ENCODE peak calls at places on chromosome 2, in five cellular contexts. H is sigmoid colon, M is stomach, J is body of pancreas, L is transverse colon. W is an unnamed sample.

GRCh38 chr2:215832791-215833190 is 180.6 kb downstream of the MREG start:
- DNase-seq in H (peak; percentile 67), L (no peak), M (peak; percentile 61), J (peak; percentile 48), W (no peak)

GRCh38 chr2:201182650-201183372 is at the start of gene CASP10:
- DNase-seq in M (peak; percentile 42), H (no peak), J (peak; percentile 66), L (peak; percentile 41), W (no peak)

GRCh38 chr2:212451786-212452200 is 86.8 kb downstream of the ERBB4 start:
- DNase-seq in M (no peak), H (no peak), L (no peak), J (peak; percentile 14), W (no peak)

GRCh38 chr2:33522571-33522970 is 46.1 kb downstream of the RASGRP3 start:
- DNase-seq in J (no peak), M (no peak), H (no peak), L (no peak), W (no peak)

GRCh38 chr2:128277961-128278681 is 40.5 kb downstream of the HS6ST1 start:
- DNase-seq in M (no peak), H (peak; percentile 60), J (no peak), L (peak; percentile 22), W (no peak)

GRCh38 chr2:202113571-202114142 is 40.6 kb downstream of the KIAA2012 start:
- DNase-seq in M (no peak), L (no peak), H (no peak), J (no peak), W (no peak)

GRCh38 chr2:1656326-1656960 is 87.9 kb downstream of the PXDN start:
- DNase-seq in J (no peak), H (peak; percentile 58), M (no peak), L (peak; percentile 8), W (no peak)

GRCh38 chr2:100822587-100823248 is 2.8 kb downstream of the NPAS2 start:
- DNase-seq in M (no peak), H (no peak), L (no peak), J (peak; percentile 61), W (no peak)

GRCh38 chr2:241724259-241724974 is 10.0 kb upstream of the D2HGDH start:
- DNase-seq in L (no peak), H (no peak), M (no peak), J (no peak), W (no peak)

GRCh38 chr2:113376935-113377445 is 60.5 kb upstream of the ZNG1B start:
- DNase-seq in L (no peak), H (no peak), M (no peak), J (peak; percentile 17), W (no peak)

GRCh38 chr2:146004470-146004869 is 1484.6 kb upstream of the ZEB2 start:
- DNase-seq in L (no peak), H (no peak), M (no peak), J (no peak), W (no peak)

GRCh38 chr2:109392140-109392539 is 221.6 kb downstream of the SEPTIN10 start:
- DNase-seq in H (no peak), L (no peak), M (no peak), J (no peak), W (no peak)

GRCh38 chr2:48482313-48482712 is 47.6 kb upstream of the STON1 start:
- DNase-seq in M (no peak), H (no peak), L (no peak), J (no peak), W (no peak)

GRCh38 chr2:54471221-54471711 is 15.1 kb downstream of the SPTBN1 start:
- DNase-seq in M (no peak), J (peak; percentile 21), L (no peak), H (no peak), W (peak; percentile 78)

GRCh38 chr2:205297368-205297767 is 384.9 kb upstream of the NRP2 start:
- DNase-seq in L (no peak), J (no peak), M (no peak), H (no peak), W (no peak)

GRCh38 chr2:235066895-235067294 is 115.1 kb downstream of the SH3BP4 start:
- DNase-seq in M (no peak), L (no peak), J (no peak), H (no peak), W (no peak)

GRCh38 chr2:25098558-25099486 is 56.9 kb downstream of the EFR3B start:
- DNase-seq in J (peak; percentile 21), M (no peak), L (peak; percentile 8), H (peak; percentile 83), W (peak; percentile 51)

GRCh38 chr2:85702172-85702571 is 8.0 kb downstream of the GNLY start:
- DNase-seq in J (no peak), M (no peak), L (no peak), H (no peak), W (no peak)

GRCh38 chr2:236554629-236555282 is 14.9 kb upstream of the ACKR3 start:
- DNase-seq in H (no peak), J (no peak), L (no peak), M (no peak), W (no peak)

GRCh38 chr2:74764429-74765272 is 69.3 kb upstream of the HK2 start:
- DNase-seq in J (no peak), H (no peak), L (no peak), M (no peak), W (peak; percentile 33)

GRCh38 chr2:19819097-19820065 is 82.4 kb downstream of the TTC32 start:
- DNase-seq in M (no peak), H (no peak), J (no peak), L (no peak), W (no peak)

GRCh38 chr2:102110596-102111334 is 31.8 kb upstream of the IL1R1 start:
- DNase-seq in L (no peak), H (no peak), M (no peak), J (no peak), W (no peak)
- H3K4me1 ChIP-seq in L (no peaks in the 10 kb centered on the region), H (peaks cover under 1% of the 10 kb centered on the region), M (peaks cover 50% of the 10 kb centered on the region), J (peaks cover 88% of the 10 kb centered on the region), W (no peaks in the 10 kb centered on the region)

GRCh38 chr2:118169359-118170005 is 81.2 kb downstream of the INSIG2 start:
- DNase-seq in J (peak; percentile 12), L (no peak), M (no peak), H (peak; percentile 67), W (no peak)
- TF ChIP-seq CTCF in J (no peak), L (no peak), M (no peak), H (no peak), W (no peak)

DNA sequence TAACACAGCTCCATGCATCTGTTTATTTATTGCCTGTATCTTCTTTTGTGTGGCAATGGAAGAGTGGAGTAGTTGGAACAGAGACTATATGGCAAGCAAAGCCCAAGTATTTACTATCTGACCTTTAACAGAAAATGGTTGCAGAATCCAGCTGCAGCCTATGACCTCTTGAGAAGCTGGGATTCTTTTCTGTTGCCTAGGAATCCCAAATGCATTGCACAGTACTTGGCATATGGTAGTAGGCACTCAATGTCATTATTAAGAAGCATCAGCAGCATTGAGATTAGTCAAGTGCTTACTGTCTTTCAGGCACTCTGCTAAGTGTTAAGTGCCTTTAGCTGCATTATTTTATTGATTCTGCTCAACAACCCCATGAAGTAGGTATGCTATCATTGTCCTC is 331.6 kb downstream of the CCDC85A start:
- DNase-seq in L (no peak), H (no peak), J (no peak), M (no peak), W (no peak)
- TF ChIP-seq POLR2A in L (no peak), H (no peak), J (no peak), M (no peak), W (no peak)

GRCh38 chr2:152537252-152537651 is 180.0 kb downstream of the PRPF40A start:
- DNase-seq in M (no peak), H (no peak), L (no peak), J (peak; percentile 25), W (no peak)
- H3K4me1 ChIP-seq in M (no peaks in the 10 kb centered on the region), H (peaks cover under 1% of the 10 kb centered on the region), L (peaks cover 3% of the 10 kb centered on the region), J (no peaks in the 10 kb centered on the region), W (peaks cover 3% of the 10 kb centered on the region)

GRCh38 chr2:30709516-30709915 is 97.7 kb downstream of the CAPN13 start:
- DNase-seq in L (no peak), H (no peak), J (no peak), M (no peak), W (no peak)

GRCh38 chr2:30711646-30712085 is 95.6 kb downstream of the CAPN13 start:
- DNase-seq in M (peak; percentile 88), L (peak; percentile 89), H (peak; percentile 86), J (peak; percentile 95), W (peak; percentile 95)

GRCh38 chr2:30710016-30710415 is 97.2 kb downstream of the CAPN13 start:
- DNase-seq in J (no peak), H (no peak), L (no peak), M (no peak), W (no peak)

GRCh38 chr2:30708491-30709290 is 98.6 kb downstream of the CAPN13 start:
- DNase-seq in J (no peak), M (no peak), H (no peak), L (no peak), W (no peak)

GRCh38 chr2:30710461-30710860 is 96.8 kb downstream of the CAPN13 start:
- DNase-seq in L (no peak), H (no peak), M (no peak), J (no peak), W (no peak)
- TF ChIP-seq CTCF in L (no peak), H (no peak), M (no peak), J (no peak), W (no peak)